ENCODE peak calls at places on chromosomes 13 and 19, in six cellular contexts. One of them, this sample, is unnamed.

GRCh38 chr13:45257638-45258338 is 56.9 kb upstream of the KCTD4 start:
- DNase-seq in MCF 10A: no peak
- DNase-seq in dermis blood vessel endothelial cell: no peak
- DNase-seq in heart right ventricle: no peak
- DNase-seq in DMS153: no peak
- DNase-seq in tibial artery: no peak
- DNase-seq in this sample: no peak

GRCh38 chr19:47275866-47276461 is 1.3 kb downstream of the INAFM1 start:
- DNase-seq in MCF 10A: no peak
- DNase-seq in dermis blood vessel endothelial cell: no peak
- DNase-seq in heart right ventricle: peak; percentile 63
- DNase-seq in DMS153: peak; percentile 22
- DNase-seq in tibial artery: peak; percentile 83
- DNase-seq in this sample: no peak

GRCh38 chr19:20103091-20103501 is 25.3 kb downstream of the ZNF90 start:
- DNase-seq in MCF 10A: no peak
- DNase-seq in dermis blood vessel endothelial cell: no peak
- DNase-seq in heart right ventricle: no peak
- DNase-seq in DMS153: no peak
- DNase-seq in tibial artery: no peak
- DNase-seq in this sample: no peak

GRCh38 chr13:25375727-25376358 is 4.1 kb downstream of the ATP8A2 start:
- DNase-seq in MCF 10A: peak; percentile 71
- DNase-seq in dermis blood vessel endothelial cell: peak; percentile 68
- DNase-seq in heart right ventricle: no peak
- DNase-seq in DMS153: no peak
- DNase-seq in tibial artery: no peak
- DNase-seq in this sample: peak; percentile 31

GRCh38 chr19:45005787-45006186 is 4.5 kb downstream of the RELB start:
- DNase-seq in MCF 10A: no peak
- DNase-seq in dermis blood vessel endothelial cell: no peak
- DNase-seq in heart right ventricle: no peak
- DNase-seq in DMS153: no peak
- DNase-seq in tibial artery: no peak
- DNase-seq in this sample: no peak

GRCh38 chr13:30126903-30127428 is 180.4 kb downstream of the KATNAL1 start:
- DNase-seq in MCF 10A: no peak
- DNase-seq in dermis blood vessel endothelial cell: no peak
- DNase-seq in heart right ventricle: no peak
- DNase-seq in DMS153: no peak
- DNase-seq in tibial artery: no peak
- DNase-seq in this sample: no peak

GRCh38 chr19:11164278-11164677 is 8.7 kb upstream of the SPC24 start:
- DNase-seq in MCF 10A: no peak
- DNase-seq in dermis blood vessel endothelial cell: no peak
- DNase-seq in heart right ventricle: no peak
- DNase-seq in DMS153: no peak
- DNase-seq in tibial artery: no peak
- DNase-seq in this sample: no peak

GRCh38 chr13:110551284-110551683 is 10.2 kb downstream of the RAB20 start:
- DNase-seq in MCF 10A: no peak
- DNase-seq in dermis blood vessel endothelial cell: no peak
- DNase-seq in heart right ventricle: no peak
- DNase-seq in DMS153: no peak
- DNase-seq in tibial artery: no peak
- DNase-seq in this sample: no peak

GRCh38 chr19:3565177-3565576 is 7.6 kb upstream of the HMG20B start:
- DNase-seq in MCF 10A: peak; percentile 92
- DNase-seq in dermis blood vessel endothelial cell: no peak
- DNase-seq in heart right ventricle: no peak
- DNase-seq in DMS153: no peak
- DNase-seq in tibial artery: no peak
- DNase-seq in this sample: peak; percentile 81

GRCh38 chr13:23724196-23724970 is 154.2 kb downstream of the TNFRSF19 start:
- DNase-seq in MCF 10A: no peak
- DNase-seq in dermis blood vessel endothelial cell: no peak
- DNase-seq in heart right ventricle: no peak
- DNase-seq in DMS153: no peak
- DNase-seq in tibial artery: no peak
- DNase-seq in this sample: no peak

GRCh38 chr13:40401911-40402776 is 264.3 kb downstream of the FOXO1 start:
- DNase-seq in MCF 10A: peak; percentile 98
- DNase-seq in dermis blood vessel endothelial cell: peak; percentile 97
- DNase-seq in heart right ventricle: peak; percentile 95
- DNase-seq in DMS153: no peak
- DNase-seq in tibial artery: peak; percentile 97
- DNase-seq in this sample: peak; percentile 64

GRCh38 chr19:34555447-34555846 is 73.9 kb downstream of the WTIP start:
- DNase-seq in MCF 10A: peak; percentile 35
- DNase-seq in dermis blood vessel endothelial cell: peak; percentile 41
- DNase-seq in heart right ventricle: no peak
- DNase-seq in DMS153: no peak
- DNase-seq in tibial artery: no peak
- DNase-seq in this sample: peak; percentile 24

GRCh38 chr13:42615691-42616090 is 41.7 kb downstream of the TNFSF11 start:
- DNase-seq in MCF 10A: peak; percentile 24
- DNase-seq in dermis blood vessel endothelial cell: no peak
- DNase-seq in heart right ventricle: no peak
- DNase-seq in DMS153: peak; percentile 62
- DNase-seq in tibial artery: no peak
- DNase-seq in this sample: no peak

GRCh38 chr13:84702174-84702573 is 819.9 kb upstream of the SLITRK1 start:
- DNase-seq in MCF 10A: no peak
- DNase-seq in dermis blood vessel endothelial cell: no peak
- DNase-seq in heart right ventricle: no peak
- DNase-seq in DMS153: no peak
- DNase-seq in tibial artery: no peak
- DNase-seq in this sample: no peak

GRCh38 chr13:40152145-40152544 is 496.7 kb downstream of the COG6 start:
- DNase-seq in MCF 10A: peak; percentile 94
- DNase-seq in dermis blood vessel endothelial cell: peak; percentile 94
- DNase-seq in heart right ventricle: no peak
- DNase-seq in DMS153: no peak
- DNase-seq in tibial artery: no peak
- DNase-seq in this sample: peak; percentile 54

GRCh38 chr13:47598340-47598911 is 402.6 kb downstream of the SUCLA2 start:
- DNase-seq in MCF 10A: peak; percentile 19
- DNase-seq in dermis blood vessel endothelial cell: no peak
- DNase-seq in heart right ventricle: no peak
- DNase-seq in DMS153: no peak
- DNase-seq in tibial artery: no peak
- DNase-seq in this sample: no peak

GRCh38 chr19:49106648-49107135 is 7.5 kb upstream of the LIN7B start:
- DNase-seq in MCF 10A: peak; percentile 71
- DNase-seq in dermis blood vessel endothelial cell: peak; percentile 74
- DNase-seq in heart right ventricle: peak; percentile 62
- DNase-seq in DMS153: no peak
- DNase-seq in tibial artery: no peak
- DNase-seq in this sample: peak; percentile 43

GRCh38 chr13:44934724-44935123 is 54.5 kb downstream of the NUFIP1 start:
- DNase-seq in MCF 10A: peak; percentile 57
- DNase-seq in dermis blood vessel endothelial cell: peak; percentile 63
- DNase-seq in heart right ventricle: no peak
- DNase-seq in DMS153: no peak
- DNase-seq in tibial artery: no peak
- DNase-seq in this sample: no peak

GRCh38 chr13:98930014-98930625 is 47.7 kb downstream of the DOCK9 start:
- DNase-seq in MCF 10A: no peak
- DNase-seq in dermis blood vessel endothelial cell: peak; percentile 51
- DNase-seq in heart right ventricle: no peak
- DNase-seq in DMS153: no peak
- DNase-seq in tibial artery: no peak
- DNase-seq in this sample: no peak

This sample was measured in HCT116.